ENCODE peak calls at places on chromosome 10, in five cellular contexts. Y, E, Z, V and O are unnamed samples.
A peak's percentile ranks its signal among the peaks of the same experiment; 100 is the strongest.

GRCh38 chr10:79985481-79986072 is 36.7 kb upstream of the SFTPD start:
- DNase-seq in E (no peak), V (no peak), Y (no peak), Z (peak; percentile 22), O (no peak)

GRCh38 chr10:100506596-100507356 is 12.9 kb downstream of the SEC31B start:
- DNase-seq in Z (no peak), Y (no peak), V (no peak), E (no peak), O (peak; percentile 70)

GRCh38 chr10:34764347-34764991 is 50.6 kb downstream of the PARD3 start:
- DNase-seq in Y (no peak), V (no peak), Z (no peak), E (no peak), O (no peak)

GRCh38 chr10:51716981-51717380 is 17.6 kb upstream of the CSTF2T start:
- DNase-seq in V (no peak), E (no peak), Y (no peak), Z (no peak), O (no peak)

GRCh38 chr10:114260366-114260765 is 21.3 kb downstream of the VWA2 start:
- DNase-seq in Z (no peak), V (no peak), E (no peak), Y (no peak), O (no peak)

GRCh38 chr10:13338337-13339128 is 9.6 kb downstream of the SEPHS1 start:
- DNase-seq in Y (no peak), E (peak; percentile 67), V (no peak), Z (peak; percentile 29), O (no peak)

GRCh38 chr10:124230586-124231187 is 137.3 kb upstream of the CHST15 start:
- DNase-seq in Y (no peak), E (no peak), Z (no peak), V (no peak), O (no peak)

GRCh38 chr10:46228076-46229071 is 58.4 kb upstream of the ANTXRL start:
- DNase-seq in E (peak; percentile 78), V (peak; percentile 81), Y (peak; percentile 70), Z (peak; percentile 88), O (peak; percentile 77)

GRCh38 chr10:47457826-47458225 is 26.1 kb downstream of the ANXA8 start:
- DNase-seq in Y (no peak), V (no peak), Z (no peak), E (no peak), O (no peak)

GRCh38 chr10:100341953-100342626 is 4.9 kb upstream of the SCD start:
- DNase-seq in V (peak; percentile 78), Y (peak; percentile 54), Z (peak; percentile 84), E (peak; percentile 75), O (peak; percentile 88)

GRCh38 chr10:59361659-59362183 is 628 bp downstream of the FAM13C start:
- DNase-seq in Y (no peak), Z (peak; percentile 26), E (peak; percentile 35), V (no peak), O (no peak)

GRCh38 chr10:34655286-34656170 is 159.6 kb downstream of the PARD3 start:
- DNase-seq in E (peak; percentile 80), V (peak; percentile 17), Y (peak; percentile 61), Z (peak; percentile 84), O (peak; percentile 40)

GRCh38 chr10:103995134-103995533 is 28.2 kb downstream of the SLK start:
- DNase-seq in Y (no peak), V (no peak), E (no peak), Z (no peak), O (no peak)

GRCh38 chr10:35127289-35127891 is 744 bp downstream of the CREM start:
- DNase-seq in Z (peak; percentile 84), Y (peak; percentile 57), V (peak; percentile 9), E (no peak), O (peak; percentile 36)

GRCh38 chr10:124649209-124649608 is 95.0 kb downstream of the FAM53B start:
- DNase-seq in Z (no peak), V (no peak), Y (no peak), E (no peak), O (no peak)

GRCh38 chr10:11546581-11546980 is 64.9 kb downstream of the USP6NL start:
- DNase-seq in V (no peak), Y (no peak), E (peak; percentile 76), Z (no peak), O (no peak)

GRCh38 chr10:1061930-1062769 is 6.0 kb downstream of the WDR37 start:
- DNase-seq in V (no peak), Z (no peak), E (no peak), Y (no peak), O (no peak)

GRCh38 chr10:79246209-79246581 is 101.1 kb upstream of the PPIF start:
- DNase-seq in Z (no peak), E (no peak), V (no peak), Y (peak; percentile 78), O (no peak)

GRCh38 chr10:49254556-49255318 is 44.2 kb upstream of the C10orf71 start:
- DNase-seq in Z (no peak), E (no peak), V (no peak), Y (no peak), O (no peak)

GRCh38 chr10:82402901-82403300 is 527.9 kb downstream of the NRG3 start:
- DNase-seq in V (no peak), E (no peak), Z (no peak), Y (no peak), O (no peak)

GRCh38 chr10:48447356-48448215 is 141.1 kb downstream of the MAPK8 start:
- DNase-seq in V (no peak), Z (no peak), E (no peak), Y (no peak), O (no peak)

GRCh38 chr10:50993817-50994251 is 80.5 kb upstream of the PRKG1 start:
- DNase-seq in V (no peak), E (no peak), Z (peak; percentile 22), Y (peak; percentile 25), O (no peak)

GRCh38 chr10:58225654-58226053 is 42.0 kb downstream of the IPMK start:
- DNase-seq in E (no peak), Z (no peak), V (no peak), Y (no peak), O (no peak)

GRCh38 chr10:102715880-102716279 is 1.4 kb downstream of the SFXN2 start:
- DNase-seq in V (no peak), E (no peak), Z (no peak), Y (no peak), O (no peak)

GRCh38 chr10:102712843-102713242 is 1.4 kb downstream of the ARL3 start:
- DNase-seq in E (no peak), Y (no peak), Z (no peak), V (no peak), O (no peak)

GRCh38 chr10:102714621-102715455 is at the start of gene SFXN2:
- DNase-seq in Y (no peak), V (peak; percentile 50), E (peak; percentile 54), Z (peak; percentile 55), O (no peak)

GRCh38 chr10:102713483-102713813 is 749 bp downstream of the ARL3 start:
- DNase-seq in V (no peak), E (no peak), Y (no peak), Z (no peak), O (no peak)

DNA sequence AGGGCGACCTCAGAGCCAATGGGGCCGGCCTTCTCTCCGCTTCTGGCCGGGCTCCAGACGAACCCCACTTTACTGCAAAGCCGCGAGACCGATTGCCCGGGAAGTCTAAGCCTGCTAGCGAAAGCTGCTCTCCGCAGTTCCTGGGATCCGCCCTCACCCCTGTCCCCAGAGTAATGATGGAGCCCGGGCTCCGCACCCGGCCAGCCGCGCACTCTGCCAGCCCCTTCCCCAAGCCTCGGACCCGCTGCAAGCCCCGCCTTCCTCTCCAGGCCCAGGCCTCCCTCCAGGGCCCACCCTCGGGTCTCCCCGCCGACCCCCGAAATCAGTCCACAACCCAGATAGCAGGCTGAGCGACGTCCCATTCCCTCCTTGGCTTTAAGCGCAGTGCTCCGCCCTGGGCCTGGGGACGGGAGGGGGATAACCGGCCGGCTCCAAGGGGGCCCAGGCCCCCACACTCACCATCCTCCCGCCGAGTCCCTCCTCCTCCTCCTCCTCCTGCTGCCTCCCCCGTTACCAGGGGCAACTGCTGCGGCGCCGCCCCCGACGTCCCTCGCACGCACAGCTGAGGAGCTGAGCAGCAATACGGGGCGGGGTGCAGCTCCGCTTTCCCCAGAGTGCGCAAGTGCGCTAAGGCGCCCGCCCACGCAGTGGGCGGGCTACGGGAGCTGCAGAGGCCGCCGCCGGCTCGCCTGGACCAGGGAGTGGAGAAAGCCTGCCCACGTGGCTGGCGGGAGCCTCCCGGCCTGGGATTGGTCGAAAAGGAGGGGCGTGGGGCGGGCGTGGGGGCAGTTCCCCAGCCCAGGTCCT is at the start of gene ARL3:
- DNase-seq in V (peak; percentile 99), Z (peak; percentile 100), Y (peak; percentile 98), E (peak; percentile 100), O (peak; percentile 99)
- TF ChIP-seq CTCF in V (no peak), Z (peak; percentile 20), Y (peak; percentile 34), E (peak; percentile 35), O (no peak)

DNA sequence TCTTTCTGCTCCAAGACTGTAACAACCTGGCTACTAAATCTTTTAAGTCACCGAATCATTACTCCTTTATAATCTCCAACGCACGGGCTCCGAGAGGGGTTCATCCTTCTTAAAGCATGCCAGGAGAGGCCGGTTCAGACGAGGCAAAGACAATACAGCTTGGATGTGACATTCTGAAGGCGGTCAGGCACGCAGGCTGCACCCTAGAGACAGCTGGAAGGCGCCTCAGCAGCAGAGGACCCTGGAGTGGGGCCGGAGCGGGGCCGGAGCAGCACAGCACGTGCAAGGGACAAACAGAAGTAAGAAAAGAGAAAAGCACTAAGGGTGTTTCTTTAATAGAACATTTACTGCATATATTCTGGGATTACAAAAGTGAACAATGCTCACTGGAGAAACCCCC is 97.8 kb upstream of the PPP2R2D start:
- DNase-seq in E (no peak), Y (no peak), V (peak; percentile 93), Z (no peak), O (no peak)
- H3K27ac ChIP-seq in E (no peak overlapping the region), Y (no peak overlapping the region), V (peak overlapping the region; percentile 78), Z (no peak overlapping the region), O (no peak overlapping the region)

DNA sequence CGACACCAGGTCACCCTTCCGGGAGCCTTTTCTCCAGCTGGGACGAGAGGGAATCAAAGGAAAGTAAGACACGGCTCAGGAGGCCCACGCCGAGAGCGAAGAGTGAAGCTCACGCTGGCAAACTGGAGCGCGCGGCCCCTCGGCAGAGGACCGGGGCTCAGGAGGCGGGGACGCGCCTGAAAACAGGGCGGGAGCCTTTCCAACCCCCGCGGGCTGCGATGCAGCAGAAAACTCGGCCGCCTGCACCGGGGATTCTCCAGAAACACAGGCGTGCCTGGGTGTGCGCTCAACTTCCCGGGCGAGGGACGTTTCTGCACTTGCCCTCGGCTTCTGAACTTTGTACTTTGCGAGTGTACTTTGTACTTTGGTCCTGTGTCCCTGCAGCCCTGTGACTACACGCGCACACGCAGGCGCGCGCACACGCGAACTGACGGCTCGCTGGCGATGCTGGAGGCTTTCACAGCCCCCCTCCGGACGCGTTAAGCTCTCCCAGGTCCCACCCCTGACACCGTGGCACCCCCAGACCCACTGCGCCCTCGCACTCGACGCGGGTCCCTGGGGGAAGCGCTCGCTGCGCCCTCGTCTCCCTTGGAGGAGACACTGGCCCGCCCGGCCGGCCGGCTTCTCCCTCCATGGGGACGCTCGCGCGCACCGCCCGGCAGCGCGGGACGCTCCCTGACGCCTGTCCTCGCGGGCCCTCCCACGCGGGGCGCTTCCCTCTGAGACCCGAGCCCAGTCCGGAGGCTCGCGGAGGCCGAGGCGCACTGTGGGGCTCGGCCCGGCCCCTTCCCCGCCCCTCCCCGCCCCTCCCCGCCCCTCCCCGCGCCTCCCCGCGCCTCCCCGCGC is 588 bp upstream of the PAOX start:
- DNase-seq in Y (peak; percentile 68), Z (peak; percentile 86), V (peak; percentile 55), E (peak; percentile 70), O (peak; percentile 51)
- TF ChIP-seq CTCF in Y (no peak), Z (no peak), V (no peak), E (no peak), O (no peak)

DNA sequence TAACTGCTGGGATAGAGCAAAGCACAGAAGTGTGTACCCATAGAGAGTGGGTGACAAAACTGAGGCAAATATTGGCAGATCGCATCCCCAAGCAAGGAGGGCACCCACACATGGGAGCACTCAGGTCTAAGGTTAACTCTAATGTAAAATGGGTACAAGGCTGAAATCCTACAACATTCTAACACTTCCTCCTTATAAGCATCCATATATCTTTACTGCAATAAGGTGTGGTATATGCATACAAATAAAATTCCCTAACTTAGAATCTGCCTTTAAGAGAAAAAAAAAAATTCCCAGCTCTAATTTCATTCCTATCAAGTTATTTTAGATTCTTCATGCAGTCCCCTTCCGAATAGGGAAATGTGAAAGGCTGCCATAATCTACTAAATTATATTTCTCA is 18.7 kb downstream of the EIF3A start:
- DNase-seq in Y (no peak), V (no peak), Z (no peak), E (no peak), O (no peak)
- H3K27ac ChIP-seq in Y (no peak overlapping the region), V (no peak overlapping the region), Z (no peak overlapping the region), E (no peak overlapping the region), O (no peak overlapping the region)